ENCODE peak calls at places on chromosomes 3 and 15, in ten cellular contexts. W, A, P, S, Y, D, F, Q, T and U are unnamed samples.
A peak's percentile ranks its signal among the peaks of the same experiment; 100 is the strongest.

GRCh38 chr3:197364410-197365071 is 66.1 kb upstream of the DLG1 start:
- DNase-seq in A (peak; percentile 33), Q (no peak), T (no peak), W (peak; percentile 59), Y (no peak), S (no peak), D (no peak), F (no peak), P (no peak), U (no peak)

GRCh38 chr3:170725285-170725731 is 139.4 kb upstream of the SLC7A14 start:
- DNase-seq in F (no peak), P (no peak), T (no peak), Q (no peak), A (peak; percentile 80), S (no peak), Y (peak; percentile 20), D (no peak), W (no peak), U (no peak)

GRCh38 chr15:27868828-27869404 is 230.2 kb downstream of the OCA2 start:
- DNase-seq in D (no peak), F (no peak), Y (no peak), S (no peak), W (no peak), Q (no peak), A (no peak), T (no peak), P (no peak), U (no peak)

GRCh38 chr3:49081429-49081828 is 12.4 kb downstream of the QRICH1 start:
- DNase-seq in F (no peak), T (no peak), Y (no peak), S (no peak), A (no peak), P (no peak), D (no peak), W (no peak), Q (no peak), U (no peak)

GRCh38 chr3:124217542-124217941 is 225.6 kb upstream of the ROPN1 start:
- DNase-seq in W (no peak), A (peak; percentile 84), F (no peak), Y (peak; percentile 33), P (peak; percentile 74), D (peak; percentile 28), T (peak; percentile 26), S (peak; percentile 43), Q (peak; percentile 42), U (peak; percentile 29)

GRCh38 chr3:103089758-103090157 is 654.9 kb downstream of the ZPLD1 start:
- DNase-seq in T (no peak), P (no peak), D (no peak), W (no peak), Y (no peak), A (no peak), Q (no peak), S (no peak), F (no peak), U (no peak)

GRCh38 chr15:24848050-24848449 is 106.7 kb upstream of the SNRPN start:
- DNase-seq in D (peak; percentile 39), A (peak; percentile 47), P (peak; percentile 52), T (no peak), F (no peak), S (no peak), Q (no peak), W (no peak), Y (no peak), U (no peak)

GRCh38 chr15:49468440-49468839 is 45.4 kb downstream of the FGF7 start:
- DNase-seq in Q (no peak), F (no peak), P (peak; percentile 7), W (no peak), T (no peak), S (no peak), D (no peak), A (peak; percentile 43), Y (no peak), U (no peak)

GRCh38 chr3:101141135-101141534 is 147.9 kb upstream of the ABI3BP start:
- DNase-seq in S (no peak), D (no peak), Y (no peak), A (no peak), P (no peak), T (no peak), W (no peak), Q (no peak), F (no peak), U (no peak)

GRCh38 chr15:96166223-96167200 is 164.0 kb upstream of the NR2F2 start:
- DNase-seq in Q (no peak), A (no peak), P (peak; percentile 22), D (no peak), S (no peak), T (no peak), Y (no peak), F (no peak), W (no peak), U (no peak)

GRCh38 chr3:100756441-100756840 is 47.1 kb downstream of the TFG start:
- DNase-seq in F (no peak), T (no peak), W (no peak), D (peak; percentile 38), Q (no peak), A (no peak), Y (no peak), S (no peak), P (peak; percentile 76), U (no peak)

GRCh38 chr3:194840661-194841514 is 155.2 kb downstream of the FAM43A start:
- DNase-seq in T (no peak), Q (no peak), S (no peak), D (no peak), A (peak; percentile 73), P (peak; percentile 9), Y (no peak), W (no peak), F (no peak), U (no peak)

GRCh38 chr3:71069797-71070196 is 513.7 kb downstream of the FOXP1 start:
- DNase-seq in Q (peak; percentile 98), P (no peak), A (peak; percentile 79), Y (peak; percentile 37), F (peak; percentile 92), D (peak; percentile 51), T (peak; percentile 76), S (no peak), W (peak; percentile 93), U (no peak)
- TF ChIP-seq CTCF in Q (peak; percentile 87), P (peak; percentile 36), A (peak; percentile 57), Y (peak; percentile 57), F (peak; percentile 86), D (peak; percentile 67), T (peak; percentile 45), S (peak; percentile 44), W (no peak), U (peak; percentile 21)

GRCh38 chr15:63971427-63971805 is 74.9 kb downstream of the DAPK2 start:
- DNase-seq in F (no peak), W (peak; percentile 76), Q (no peak), Y (peak; percentile 49), D (no peak), T (peak; percentile 42), A (no peak), S (no peak), P (no peak), U (no peak)
- H3K4me3 ChIP-seq in F (no peak overlapping the region), W (no peak overlapping the region), Q (no peak overlapping the region), Y (no peak overlapping the region), D (no peak overlapping the region), T (no peak overlapping the region), A (no peak overlapping the region), S (no peak overlapping the region), P (no peak overlapping the region), U (no peak overlapping the region)

GRCh38 chr3:167394003-167394402 is 13.9 kb upstream of the ZBBX start:
- DNase-seq in Q (no peak), W (no peak), A (no peak), S (no peak), F (no peak), D (no peak), P (no peak), T (no peak), Y (no peak), U (no peak)
- TF ChIP-seq CTCF in Q (no peak), W (no peak), A (no peak), S (no peak), F (peak; percentile 21), D (no peak), P (peak; percentile 2), T (no peak), Y (no peak), U (no peak)

GRCh38 chr3:50583897-50584296 is 14.6 kb downstream of the HEMK1 start:
- DNase-seq in P (no peak), A (no peak), Q (no peak), W (peak; percentile 96), F (no peak), D (peak; percentile 90), Y (no peak), T (no peak), S (no peak), U (no peak)
- H3K4me3 ChIP-seq in P (no peak overlapping the region), A (no peak overlapping the region), Q (no peak overlapping the region), W (no peak overlapping the region), F (no peak overlapping the region), D (no peak overlapping the region), Y (no peak overlapping the region), T (no peak overlapping the region), S (no peak overlapping the region), U (no peak overlapping the region)

GRCh38 chr15:88637436-88637835 is 1.4 kb upstream of the ISG20 start:
- DNase-seq in Q (no peak), S (no peak), F (no peak), Y (no peak), W (no peak), P (no peak), A (no peak), D (no peak), T (no peak), U (no peak)

GRCh38 chr15:88637841-88638625 is 783 bp upstream of the ISG20 start:
- DNase-seq in F (no peak), T (no peak), Q (no peak), P (no peak), S (no peak), Y (no peak), A (no peak), W (no peak), D (no peak), U (no peak)

GRCh38 chr15:88636039-88636438 is 2.8 kb upstream of the ISG20 start:
- DNase-seq in F (peak; percentile 85), T (peak; percentile 56), D (no peak), A (no peak), S (no peak), Q (no peak), W (no peak), P (no peak), Y (no peak), U (no peak)

GRCh38 chr15:88636654-88637053 is 2.2 kb upstream of the ISG20 start:
- DNase-seq in D (no peak), W (no peak), Q (no peak), T (no peak), A (no peak), F (no peak), P (no peak), Y (no peak), S (no peak), U (no peak)

DNA sequence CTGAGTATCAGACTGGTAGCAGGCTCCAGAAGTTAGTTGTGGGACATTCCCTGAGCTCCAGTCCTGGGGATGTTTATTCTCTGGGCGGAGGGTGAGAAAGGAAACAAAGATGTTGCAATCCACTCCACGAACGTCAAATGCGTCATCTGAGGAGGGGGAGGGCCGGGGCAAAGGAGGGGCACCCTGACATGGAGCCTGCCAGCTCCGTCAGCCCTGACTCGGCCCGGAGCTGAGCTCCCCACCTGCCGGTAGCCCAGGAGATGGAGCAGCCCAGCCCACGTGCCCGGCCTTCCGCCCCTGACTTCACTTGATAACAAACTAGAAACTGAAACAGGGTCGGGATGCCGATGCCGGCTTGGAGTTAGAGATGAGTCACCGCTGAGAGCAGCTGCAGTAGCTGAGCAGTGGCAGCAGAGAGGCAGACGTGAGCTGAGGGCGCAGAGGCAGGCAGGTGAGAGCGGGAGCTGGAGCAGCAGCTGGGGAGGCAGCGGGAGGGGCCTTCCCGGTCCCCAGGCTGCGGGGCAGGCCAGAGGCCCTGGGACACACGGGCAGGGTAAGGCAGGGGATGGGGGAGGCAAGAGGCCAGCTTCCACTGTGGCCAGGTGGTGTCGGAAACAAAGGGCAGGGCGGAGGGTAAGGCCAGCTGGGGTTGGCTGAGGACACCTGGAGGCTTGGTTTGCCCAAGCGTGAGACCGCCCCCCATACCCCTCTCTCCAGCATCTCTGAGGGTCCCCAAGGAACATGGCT is at the start of gene ISG20:
- DNase-seq in Y (peak; percentile 92), F (peak; percentile 100), Q (peak; percentile 94), T (peak; percentile 96), W (peak; percentile 98), S (peak; percentile 98), D (peak; percentile 83), A (peak; percentile 98), P (peak; percentile 96), U (peak; percentile 88)
- TF ChIP-seq CTCF in Y (peak; percentile 65), F (peak; percentile 90), Q (peak; percentile 54), T (peak; percentile 42), W (no peak), S (peak; percentile 69), D (peak; percentile 48), A (peak; percentile 47), P (peak; percentile 54), U (peak; percentile 62)